ENCODE peak calls at places on chromosomes 5 and 9, in six cellular contexts. D is uterus, W is cardiac muscle cell, V is ovary, S is ascending aorta, Q is A673. L is an unnamed sample. For H3K4me1, the result is how much of the 10 kb centered on the place peaks cover.

GRCh38 chr9:36407122-36407723 is 7.2 kb upstream of the RNF38 start:
- DNase-seq in Q (peak), D (peak), W (peak), V (peak), S (peak), L (no peak)

GRCh38 chr5:54171645-54172384 is 138.6 kb downstream of the ARL15 start:
- DNase-seq in D (no peak), Q (no peak), S (no peak), W (no peak), V (no peak), L (no peak)

GRCh38 chr5:135308245-135308644 is 90.8 kb downstream of the MACROH2A1 start:
- DNase-seq in S (no peak), W (no peak), D (no peak), Q (no peak), V (no peak), L (no peak)

GRCh38 chr9:104772707-104773106 is 8.8 kb downstream of the NIPSNAP3B start:
- DNase-seq in W (no peak), Q (no peak), D (no peak), V (no peak), S (no peak), L (no peak)

GRCh38 chr9:1005043-1005667 is 28.7 kb downstream of the DMRT3 start:
- DNase-seq in V (no peak), D (no peak), W (peak), S (no peak), Q (peak), L (no peak)

GRCh38 chr9:119986205-119986604 is 593.8 kb downstream of the CDK5RAP2 start:
- DNase-seq in W (no peak), S (no peak), Q (no peak), D (no peak), V (no peak), L (no peak)

GRCh38 chr5:16742938-16743337 is 126.1 kb upstream of the RETREG1 start:
- DNase-seq in D (no peak), Q (no peak), V (no peak), W (no peak), S (no peak), L (no peak)

GRCh38 chr5:1480217-1480616 is 35.0 kb upstream of the SLC6A3 start:
- DNase-seq in S (peak), D (no peak), Q (no peak), V (no peak), W (no peak), L (peak)

GRCh38 chr5:9401786-9402472 is 143.9 kb downstream of the SEMA5A start:
- DNase-seq in V (no peak), Q (no peak), D (no peak), S (no peak), W (no peak), L (no peak)

GRCh38 chr9:116008278-116008677 is 145.3 kb upstream of the PAPPA start:
- DNase-seq in W (no peak), D (no peak), V (no peak), Q (no peak), S (no peak), L (no peak)

GRCh38 chr9:8816361-8816760 is 1016.8 kb upstream of the DMAC1 start:
- DNase-seq in V (no peak), Q (no peak), W (peak), S (no peak), D (no peak), L (no peak)

GRCh38 chr5:101942321-101942882 is 353.7 kb downstream of the SLCO4C1 start:
- DNase-seq in S (no peak), V (no peak), W (peak), D (no peak), Q (peak), L (no peak)

GRCh38 chr9:124779368-124780059 is 2.6 kb downstream of the OLFML2A start:
- DNase-seq in V (peak), Q (peak), S (no peak), D (peak), W (peak), L (no peak)

GRCh38 chr5:16152601-16153568 is 26.7 kb downstream of the MARCHF11 start:
- DNase-seq in S (no peak), Q (no peak), D (no peak), W (no peak), V (no peak), L (no peak)

GRCh38 chr5:151319334-151319733 is 15.8 kb upstream of the SLC36A3 start:
- DNase-seq in D (peak), Q (no peak), W (peak), V (peak), S (no peak), L (no peak)

GRCh38 chr5:145324101-145324500 is 511.0 kb downstream of the PRELID2 start:
- DNase-seq in V (no peak), Q (no peak), S (no peak), D (no peak), W (no peak), L (no peak)

GRCh38 chr5:33973271-33973670 is 11.2 kb downstream of the SLC45A2 start:
- DNase-seq in V (no peak), Q (no peak), D (no peak), W (no peak), S (no peak), L (no peak)

GRCh38 chr9:95406114-95406513 is 88.6 kb upstream of the FANCC start:
- DNase-seq in V (no peak), S (no peak), D (peak), W (no peak), Q (peak), L (no peak)

GRCh38 chr5:53434566-53434965 is 45.9 kb upstream of the FST start:
- DNase-seq in V (no peak), Q (no peak), S (no peak), W (no peak), D (no peak), L (no peak)

GRCh38 chr5:159913048-159913447 is 3.2 kb upstream of the ADRA1B start:
- DNase-seq in D (peak), V (peak), Q (no peak), S (peak), W (no peak), L (no peak)

GRCh38 chr9:34346873-34347799 is 17.8 kb downstream of the NUDT2 start:
- DNase-seq in D (no peak), V (no peak), S (no peak), Q (peak), W (no peak), L (no peak)

GRCh38 chr5:171783051-171783450 is 2.6 kb upstream of the SMIM23 start:
- DNase-seq in Q (no peak), S (no peak), W (no peak), D (no peak), V (no peak), L (no peak)

GRCh38 chr5:56514246-56514645 is 281.1 kb upstream of the ANKRD55 start:
- DNase-seq in Q (no peak), V (no peak), D (no peak), W (peak), S (no peak), L (no peak)

GRCh38 chr5:90477816-90478215 is 3.2 kb downstream of the POLR3G start:
- DNase-seq in W (no peak), V (no peak), D (no peak), S (no peak), Q (peak), L (no peak)

GRCh38 chr9:108643756-108644510 is 211.9 kb downstream of the ACTL7B start:
- DNase-seq in V (no peak), S (no peak), D (no peak), W (no peak), Q (no peak), L (no peak)

GRCh38 chr9:13841801-13842462 is 472.0 kb downstream of the NFIB start:
- DNase-seq in W (peak), S (no peak), D (no peak), Q (no peak), V (no peak), L (no peak)

GRCh38 chr5:105877592-105877991 is 1793.1 kb downstream of the EFNA5 start:
- DNase-seq in V (no peak), D (no peak), W (no peak), Q (no peak), S (no peak), L (no peak)

GRCh38 chr5:65261499-65261898 is 220.2 kb downstream of the ADAMTS6 start:
- DNase-seq in D (no peak), Q (peak), S (no peak), V (no peak), W (no peak), L (no peak)

GRCh38 chr9:98365227-98365669 is 109.8 kb upstream of the TBC1D2 start:
- DNase-seq in D (no peak), W (no peak), V (no peak), Q (peak), S (no peak), L (no peak)

GRCh38 chr9:136901516-136902258 is 15.4 kb downstream of the TRAF2 start:
- DNase-seq in V (no peak), S (no peak), W (no peak), D (no peak), Q (no peak), L (peak)

GRCh38 chr5:120848883-120849282 is 384.8 kb downstream of the PRR16 start:
- DNase-seq in S (no peak), V (no peak), W (no peak), D (no peak), Q (peak), L (no peak)

GRCh38 chr9:127708952-127709587 is 2.3 kb downstream of the CFAP157 start:
- DNase-seq in Q (no peak), W (no peak), S (no peak), D (no peak), V (no peak), L (no peak)

GRCh38 chr5:132134384-132134783 is 60.8 kb downstream of the CSF2 start:
- DNase-seq in D (no peak), W (no peak), Q (no peak), S (no peak), V (no peak), L (no peak)

GRCh38 chr5:168946363-168946762 is 354.6 kb downstream of the SLIT3 start:
- DNase-seq in S (peak), W (peak), D (no peak), V (no peak), Q (peak), L (no peak)

GRCh38 chr5:168943999-168944398 is 356.9 kb downstream of the SLIT3 start:
- DNase-seq in Q (peak), D (no peak), S (no peak), W (peak), V (no peak), L (no peak)

GRCh38 chr5:168941901-168942300 is 359.0 kb downstream of the SLIT3 start:
- DNase-seq in V (no peak), S (no peak), W (peak), D (no peak), Q (no peak), L (no peak)

GRCh38 chr5:168940712-168941111 is 360.2 kb downstream of the SLIT3 start:
- DNase-seq in D (no peak), S (no peak), V (no peak), Q (no peak), W (no peak), L (no peak)

DNA sequence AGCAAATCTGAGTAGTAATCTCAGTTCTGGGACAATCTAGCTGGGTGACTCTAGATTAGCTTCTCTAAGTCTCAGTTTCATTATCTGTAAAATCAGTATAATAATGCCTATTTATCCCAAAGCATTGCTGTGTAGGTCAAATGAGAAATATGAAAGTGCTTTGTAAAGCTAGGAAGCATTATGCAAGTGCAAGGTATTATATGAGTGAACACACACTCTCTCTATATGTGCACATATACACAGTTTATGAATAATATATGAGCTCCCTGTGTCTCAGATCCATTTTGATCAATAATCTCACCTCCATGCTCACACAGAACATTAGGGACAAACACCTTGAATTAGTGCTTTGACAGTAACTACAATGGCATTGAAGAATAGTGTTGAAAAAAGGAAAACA is 357.5 kb downstream of the SLIT3 start:
- DNase-seq in S (no peak), Q (no peak), D (no peak), V (no peak), W (no peak), L (no peak)
- H3K4me1 ChIP-seq in S (under half), Q (under half), D (under half), V (under half), W (under half), L (under half)

DNA sequence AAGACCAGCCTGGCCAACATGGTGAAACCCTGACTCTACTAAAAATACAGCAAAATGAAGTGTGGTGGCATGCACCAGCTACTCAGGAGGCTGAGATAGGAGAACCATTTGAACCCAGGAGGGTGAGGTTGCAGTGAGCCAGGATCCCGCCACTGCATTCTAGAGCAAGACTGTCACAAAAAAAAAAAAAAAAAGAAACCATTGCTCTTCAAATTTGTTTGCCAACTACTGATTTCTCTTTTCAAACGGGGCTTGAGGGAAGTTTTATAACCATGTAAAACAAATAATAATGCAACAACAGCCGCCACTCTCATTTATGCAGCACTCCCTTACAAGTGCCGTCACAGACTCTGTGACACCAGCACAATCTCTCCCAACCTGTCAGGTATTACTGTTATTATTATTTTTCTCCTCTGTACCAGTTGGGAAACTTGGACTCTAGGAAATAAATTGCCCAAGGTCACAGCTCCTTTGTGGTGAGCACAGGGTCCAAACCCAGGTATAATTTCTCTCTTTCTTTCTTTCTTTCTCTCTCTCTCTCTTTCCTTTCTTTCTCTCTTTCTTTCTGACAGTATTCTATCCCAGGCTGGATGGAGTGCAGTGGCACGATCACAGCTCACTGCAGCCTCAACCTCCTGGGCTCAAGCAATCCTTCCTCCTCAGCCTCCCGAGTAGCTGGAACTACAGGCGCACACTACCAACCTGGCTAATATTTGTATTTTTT is 25.4 kb downstream of the SERINC5 start:
- DNase-seq in Q (no peak), W (no peak), S (no peak), D (no peak), V (no peak), L (no peak)
- TF ChIP-seq CTCF in Q (no peak), W (no peak), S (no peak), D (no peak), V (no peak), L (no peak)

DNA sequence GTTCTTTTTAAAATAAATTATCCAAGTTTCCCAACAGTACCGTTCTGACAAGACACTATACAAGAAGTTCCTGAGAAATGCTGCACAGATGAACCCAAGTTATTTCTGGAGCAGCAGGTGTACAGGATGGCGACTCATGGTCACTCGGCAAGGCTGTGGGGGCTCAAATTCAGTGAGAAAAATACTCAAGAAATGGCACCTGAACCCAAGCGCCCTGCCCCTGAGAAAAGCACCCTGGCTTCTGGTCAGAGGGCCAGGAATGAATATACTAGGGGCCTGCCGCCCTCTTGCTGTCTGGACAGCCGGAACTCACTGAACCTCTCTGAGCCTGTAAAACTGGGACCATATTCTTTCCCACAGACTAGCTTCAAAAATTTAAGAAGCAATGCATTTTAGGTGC is 1.6 kb downstream of the RAPGEF1 start:
- DNase-seq in W (no peak), V (no peak), D (no peak), S (no peak), Q (no peak), L (no peak)
- H3K4me1 ChIP-seq in W (under half), V (under half), D (under half), S (under half), Q (under half), L (half or more)

GRCh38 chr5:61277190-61277589 is 54.9 kb upstream of the ZSWIM6 start:
- DNase-seq in Q (peak), S (no peak), D (no peak), W (no peak), V (no peak), L (no peak)
- TF ChIP-seq CTCF in Q (peak), S (no peak), D (no peak), W (peak), V (no peak), L (no peak)

GRCh38 chr5:142813208-142813607 is 43.0 kb downstream of the ARHGAP26 start:
- DNase-seq in W (no peak), S (no peak), V (no peak), D (no peak), Q (no peak), L (no peak)

GRCh38 chr5:142817031-142817430 is 46.9 kb downstream of the ARHGAP26 start:
- DNase-seq in V (no peak), Q (no peak), S (no peak), D (no peak), W (no peak), L (no peak)

GRCh38 chr5:142816577-142816976 is 46.4 kb downstream of the ARHGAP26 start:
- DNase-seq in V (no peak), D (no peak), Q (peak), W (peak), S (peak), L (peak)

GRCh38 chr5:142814122-142814521 is 43.9 kb downstream of the ARHGAP26 start:
- DNase-seq in V (no peak), S (no peak), D (no peak), Q (no peak), W (no peak), L (no peak)

GRCh38 chr5:142815469-142815868 is 45.3 kb downstream of the ARHGAP26 start:
- DNase-seq in W (no peak), S (no peak), Q (no peak), D (no peak), V (no peak), L (no peak)
- H3K4me1 ChIP-seq in W (under half), S (under half), Q (under half), D (under half), V (under half), L (half or more)

GRCh38 chr9:130932220-130933069 is 6.6 kb downstream of the FIBCD1 start:
- DNase-seq in W (peak), S (no peak), V (no peak), D (no peak), Q (no peak), L (peak)
- TF ChIP-seq CTCF in W (peak), S (no peak), V (no peak), D (no peak), Q (no peak), L (no peak)

GRCh38 chr9:134370638-134371037 is 44.4 kb downstream of the RXRA start:
- DNase-seq in S (no peak), D (no peak), V (no peak), Q (no peak), W (no peak), L (no peak)
- H3K4me1 ChIP-seq in S (under half), D (half or more), V (half or more), Q (half or more), W (under half), L (half or more)

DNA sequence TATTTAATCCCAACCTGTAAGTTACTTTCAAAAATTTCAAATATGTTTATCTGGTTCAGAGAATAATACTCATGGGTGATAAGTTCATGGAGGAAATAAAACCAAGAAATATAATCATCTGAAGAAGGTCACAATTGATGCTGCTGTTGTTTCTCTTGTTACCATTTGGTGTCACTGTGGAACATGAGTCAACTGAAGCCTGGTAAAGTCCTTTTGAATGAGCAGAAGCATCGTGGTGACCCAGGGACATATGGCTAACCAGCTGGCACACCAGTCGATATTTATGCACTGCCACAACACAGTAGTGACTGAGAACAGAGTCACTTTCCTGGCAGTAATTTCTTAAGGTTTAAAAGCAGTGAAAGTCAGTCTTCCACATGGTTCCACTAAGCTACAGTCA is 612.9 kb upstream of the TLE4 start:
- DNase-seq in Q (peak), S (no peak), W (no peak), V (no peak), D (no peak), L (no peak)
- TF ChIP-seq CTCF in Q (peak), S (no peak), W (no peak), V (no peak), D (no peak), L (no peak)

L was measured in psoas muscle.